ENCODE peak calls at places on chromosomes 4 and X, in eight cellular contexts. I, G, O, A, N, L, M and K are unnamed samples.

GRCh38 chr4:159290321-159291030 is 187.6 kb downstream of the RAPGEF2 start:
- DNase-seq in I (no peak), G (no peak), O (no peak), A (peak; percentile 34), N (no peak), L (no peak), M (no peak), K (no peak)

GRCh38 chr4:142407569-142407968 is 438.5 kb downstream of the INPP4B start:
- DNase-seq in I (no peak), G (no peak), O (no peak), A (no peak), N (no peak), L (no peak), M (no peak), K (no peak)

GRCh38 chr4:47270226-47270888 is 193.1 kb downstream of the COMMD8 start:
- DNase-seq in I (peak; percentile 21), G (no peak), O (no peak), A (peak; percentile 3), N (no peak), L (no peak), M (no peak), K (peak; percentile 29)

GRCh38 chrX:121641560-121641959 is 594.1 kb downstream of the GLUD2 start:
- DNase-seq in I (no peak), G (no peak), O (no peak), A (peak; percentile 0), N (no peak), L (no peak), M (no peak), K (no peak)

GRCh38 chrX:2574271-2574670 is 73.5 kb upstream of the DHRSX start:
- DNase-seq in I (no peak), G (no peak), O (no peak), A (no peak), N (no peak), L (no peak), M (no peak), K (no peak)

GRCh38 chrX:10722804-10723364 is 102.5 kb upstream of the MID1 start:
- DNase-seq in I (peak; percentile 54), G (peak; percentile 54), O (peak; percentile 21), A (peak; percentile 67), N (no peak), L (peak; percentile 50), M (peak; percentile 84), K (peak; percentile 82)

GRCh38 chrX:40096395-40097091 is 1.2 kb downstream of the BCOR start:
- DNase-seq in I (peak; percentile 61), G (peak; percentile 54), O (peak; percentile 56), A (peak; percentile 45), N (peak; percentile 68), L (peak; percentile 57), M (peak; percentile 58), K (peak; percentile 82)

GRCh38 chr4:148216866-148217814 is 225.1 kb downstream of the NR3C2 start:
- DNase-seq in I (no peak), G (peak; percentile 20), O (peak; percentile 23), A (no peak), N (no peak), L (no peak), M (no peak), K (no peak)

GRCh38 chrX:15204130-15204751 is 65.6 kb downstream of the ASB9 start:
- DNase-seq in I (no peak), G (no peak), O (no peak), A (no peak), N (no peak), L (no peak), M (no peak), K (no peak)

GRCh38 chrX:7054219-7055206 is 93.0 kb upstream of the STS start:
- DNase-seq in I (no peak), G (no peak), O (no peak), A (no peak), N (no peak), L (no peak), M (no peak), K (no peak)

GRCh38 chr4:139609647-139610046 is 53.6 kb upstream of the SETD7 start:
- DNase-seq in I (no peak), G (peak; percentile 37), O (no peak), A (peak; percentile 83), N (no peak), L (no peak), M (no peak), K (peak; percentile 67)

GRCh38 chr4:10587296-10587695 is 97.3 kb downstream of the CLNK start:
- DNase-seq in I (no peak), G (no peak), O (no peak), A (no peak), N (no peak), L (no peak), M (no peak), K (no peak)

GRCh38 chr4:99879458-99879857 is 14.8 kb downstream of the LAMTOR3 start:
- DNase-seq in I (no peak), G (no peak), O (no peak), A (no peak), N (no peak), L (no peak), M (no peak), K (no peak)

GRCh38 chr4:1416948-1417260 is 10.7 kb upstream of the NKX1-1 start:
- DNase-seq in I (no peak), G (no peak), O (no peak), A (no peak), N (peak; percentile 25), L (no peak), M (no peak), K (no peak)

GRCh38 chr4:174707277-174707676 is 121.8 kb downstream of the GLRA3 start:
- DNase-seq in I (no peak), G (no peak), O (no peak), A (no peak), N (no peak), L (no peak), M (no peak), K (no peak)

GRCh38 chr4:56979674-56980073 is 978 bp downstream of the POLR2B start:
- DNase-seq in I (peak; percentile 37), G (peak; percentile 44), O (peak; percentile 47), A (peak; percentile 19), N (no peak), L (peak; percentile 36), M (no peak), K (peak; percentile 64)

GRCh38 chr4:99157478-99157935 is 13.4 kb upstream of the ADH4 start:
- DNase-seq in I (no peak), G (no peak), O (no peak), A (no peak), N (no peak), L (no peak), M (no peak), K (no peak)

GRCh38 chr4:83010111-83010521 is 507 bp downstream of the LIN54 start:
- DNase-seq in I (no peak), G (peak; percentile 56), O (peak; percentile 59), A (peak; percentile 46), N (no peak), L (no peak), M (no peak), K (no peak)

GRCh38 chrX:68490644-68491043 is 8.2 kb upstream of the YIPF6 start:
- DNase-seq in I (peak; percentile 35), G (peak; percentile 43), O (no peak), A (peak; percentile 14), N (no peak), L (no peak), M (no peak), K (peak; percentile 55)

DNA sequence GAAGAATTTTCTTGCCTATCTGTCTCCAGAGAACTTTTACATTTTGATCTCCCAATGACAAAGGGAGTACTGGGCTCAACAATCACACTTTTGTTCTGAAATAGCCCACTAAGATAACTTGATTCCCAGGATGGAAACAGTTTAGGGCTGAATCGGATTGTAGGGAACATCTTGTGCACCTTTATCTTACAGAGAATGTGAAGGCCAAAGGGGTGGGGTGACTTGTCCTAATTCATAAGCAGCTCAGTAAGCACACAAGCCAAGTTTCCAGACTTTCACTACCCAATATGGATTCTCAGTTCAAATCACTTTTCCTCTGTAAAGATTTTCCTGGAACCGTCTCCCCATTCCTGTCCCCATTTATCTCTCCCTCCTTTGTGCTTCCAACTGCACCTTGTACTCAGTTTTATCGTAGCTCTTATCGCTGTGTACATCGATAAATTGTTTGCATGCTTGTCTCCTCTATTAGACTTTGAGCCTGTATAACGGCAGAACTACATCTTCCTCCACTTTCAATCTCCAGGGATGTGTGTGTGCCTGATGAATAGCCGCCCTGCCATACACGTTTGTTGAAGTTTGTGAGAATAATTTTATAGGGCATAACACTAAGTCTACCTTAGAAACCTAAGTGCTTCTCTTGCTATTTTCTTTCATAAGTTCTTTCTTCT is 77.4 kb downstream of the MBNL3 start:
- DNase-seq in I (no peak), G (no peak), O (no peak), A (no peak), N (no peak), L (no peak), M (no peak), K (no peak)
- H3K4me3 ChIP-seq in I (peak overlapping the region; percentile 35), G (no peak overlapping the region), O (no peak overlapping the region), A (no peak overlapping the region), N (peak overlapping the region; percentile 16), L (no peak overlapping the region), M (no peak overlapping the region), K (no peak overlapping the region)

DNA sequence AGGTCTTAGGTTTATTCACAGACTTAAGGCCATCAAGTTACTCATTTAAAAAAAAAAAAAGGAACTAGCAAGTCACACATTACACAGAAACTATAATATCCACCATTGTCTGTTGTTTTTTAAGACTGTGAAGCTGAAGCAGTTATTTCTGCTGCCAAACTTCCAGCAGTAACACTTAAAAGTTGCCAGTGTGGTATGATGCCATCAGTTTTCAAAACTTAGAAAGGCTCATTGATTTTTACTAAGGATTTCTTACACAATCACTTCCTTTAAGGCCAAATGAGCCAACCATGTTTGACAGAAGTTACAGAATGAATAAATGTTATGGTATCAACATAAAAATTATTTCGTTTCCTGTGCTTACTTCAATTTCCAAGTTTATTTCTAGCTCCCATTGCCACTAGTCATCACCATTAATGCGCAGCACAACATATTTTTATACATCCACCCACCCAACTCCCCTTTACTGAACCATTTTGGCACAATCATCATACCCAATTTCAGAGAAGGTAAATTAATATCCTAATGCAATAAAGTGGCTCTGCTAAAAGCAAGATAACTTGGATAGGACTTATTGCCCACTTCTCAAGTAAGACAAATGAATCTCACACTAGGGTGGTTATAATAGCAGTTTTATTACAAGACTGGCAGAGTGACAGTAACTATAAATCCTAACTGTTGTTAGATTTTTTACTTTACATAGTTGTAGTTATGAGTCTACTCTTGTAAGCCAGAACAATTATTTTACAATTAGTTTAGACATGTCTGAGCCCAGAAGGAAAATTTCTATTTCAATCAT is 13.1 kb downstream of the PDGFC start:
- DNase-seq in I (no peak), G (no peak), O (no peak), A (no peak), N (no peak), L (no peak), M (no peak), K (no peak)
- H3K4me1 ChIP-seq in I (no peaks in the 10 kb centered on the region), G (peaks cover 5% of the 10 kb centered on the region), O (no peaks in the 10 kb centered on the region), A (peaks cover 20% of the 10 kb centered on the region), N (peaks cover 2% of the 10 kb centered on the region), L (no peaks in the 10 kb centered on the region), M (no peaks in the 10 kb centered on the region), K (peaks cover 40% of the 10 kb centered on the region)

GRCh38 chr4:133149932-133150642 is 993 bp downstream of the PCDH10 start:
- DNase-seq in I (no peak), G (peak; percentile 59), O (no peak), A (no peak), N (no peak), L (no peak), M (no peak), K (no peak)
- H3K4me3 ChIP-seq in I (peak overlapping the region; percentile 57), G (peak overlapping the region; percentile 56), O (no peak overlapping the region), A (peak overlapping the region; percentile 8), N (no peak overlapping the region), L (peak overlapping the region; percentile 94), M (peak overlapping the region; percentile 43), K (no peak overlapping the region)

DNA sequence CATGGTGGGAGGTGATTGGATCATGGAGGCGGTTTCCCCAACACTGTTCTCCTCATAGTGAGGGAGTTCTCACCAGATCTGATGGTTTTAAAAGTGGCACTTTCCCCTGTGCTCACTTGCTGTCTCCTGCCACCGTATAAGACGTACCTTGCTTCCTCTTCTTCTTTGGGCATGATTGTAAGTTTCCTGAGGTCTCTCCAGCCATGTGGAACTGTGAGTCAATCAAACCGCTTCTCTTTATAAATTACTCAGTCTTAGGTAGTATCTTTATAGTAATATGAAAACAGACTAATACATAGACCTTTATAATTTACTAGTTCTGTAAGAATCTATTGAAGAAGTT is 82.5 kb upstream of the PITX2 start:
- DNase-seq in I (no peak), G (no peak), O (peak; percentile 79), A (no peak), N (no peak), L (no peak), M (no peak), K (no peak)
- H3K4me1 ChIP-seq in I (no peaks in the 10 kb centered on the region), G (no peaks in the 10 kb centered on the region), O (peaks cover 72% of the 10 kb centered on the region), A (no peaks in the 10 kb centered on the region), N (no peaks in the 10 kb centered on the region), L (no peaks in the 10 kb centered on the region), M (no peaks in the 10 kb centered on the region), K (no peaks in the 10 kb centered on the region)